ENCODE peak calls at places on chromosomes 12 and 14, in nine cellular contexts. X is activated naive CD4-positive, alpha-beta T cell; E is A549; N is GM13976; D is ELR; U is brain microvascular endothelial cell; P is psoas muscle; G is tibial artery; C is activated CD8-positive, alpha-beta memory T cell treated with anti-CD3 and anti-CD28 coated beads for 24 hours. W is an unnamed sample.

GRCh38 chr12:47634127-47634526 is 71.7 kb downstream of the RPAP3 start:
- DNase-seq in U (no peak), P (no peak), G (no peak), D (no peak), E (no peak), C (no peak), X (no peak), N (no peak), W (no peak)

GRCh38 chr14:66087231-66087630 is 398.9 kb upstream of the CCDC196 start:
- DNase-seq in U (no peak), X (no peak), D (peak), P (no peak), C (no peak), G (no peak), E (no peak), N (no peak), W (no peak)

GRCh38 chr12:6978188-6978986 is 7.7 kb downstream of the EMG1 start:
- DNase-seq in C (no peak), N (no peak), G (no peak), X (no peak), D (no peak), E (no peak), U (no peak), P (no peak), W (no peak)

GRCh38 chr12:49887536-49888401 is 15.9 kb downstream of the FAIM2 start:
- DNase-seq in E (no peak), N (no peak), X (no peak), D (no peak), G (no peak), C (no peak), P (no peak), U (no peak), W (no peak)

GRCh38 chr12:23889069-23889440 is 60.4 kb downstream of the SOX5 start:
- DNase-seq in G (no peak), D (no peak), C (no peak), X (no peak), P (no peak), E (no peak), N (no peak), U (no peak), W (no peak)

GRCh38 chr12:123761841-123762714 is at the start of gene DNAH10:
- DNase-seq in C (peak), P (no peak), U (no peak), N (peak), G (no peak), D (no peak), E (no peak), X (no peak), W (peak)

GRCh38 chr12:129193263-129193871 is 340.1 kb downstream of the GLT1D1 start:
- DNase-seq in X (no peak), G (no peak), D (peak), N (peak), P (no peak), U (peak), C (no peak), E (peak), W (no peak)

GRCh38 chr14:73237219-73237785 is at the start of gene PAPLN:
- DNase-seq in D (peak), U (no peak), G (peak), N (peak), C (no peak), P (peak), E (peak), X (no peak), W (no peak)

GRCh38 chr12:45425426-45425825 is 209.5 kb downstream of the ANO6 start:
- DNase-seq in X (no peak), P (no peak), E (no peak), N (no peak), D (peak), G (no peak), U (peak), C (no peak), W (no peak)

GRCh38 chr12:53793221-53793620 is 41.4 kb upstream of the CISTR start:
- DNase-seq in P (no peak), U (no peak), E (no peak), N (no peak), D (no peak), G (no peak), C (no peak), X (no peak), W (no peak)